ENCODE peak calls at places on chromosomes 5 and 9, in seven cellular contexts. G is HCT116, N is esophagus squamous epithelium, M is heart left ventricle, Q is heart right ventricle, S is adipocyte, K is MG63. A is an unnamed sample.

GRCh38 chr5:30034870-30035269 is 1158.6 kb upstream of the CDH6 start:
- DNase-seq in M (no peak), K (no peak), N (no peak), Q (no peak), G (no peak), S (no peak), A (no peak)

GRCh38 chr5:163504091-163504931 is 1.1 kb upstream of the MAT2B start:
- DNase-seq in M (peak; percentile 33), K (peak; percentile 81), Q (peak; percentile 46), N (no peak), S (peak; percentile 70), G (no peak), A (peak; percentile 64)

GRCh38 chr9:389159-389558 is 174.5 kb downstream of the DOCK8 start:
- DNase-seq in N (no peak), Q (no peak), K (no peak), S (no peak), G (no peak), M (no peak), A (no peak)

GRCh38 chr9:69264526-69264925 is 60.5 kb upstream of the ENTREP1 start:
- DNase-seq in S (no peak), G (no peak), K (no peak), Q (no peak), M (no peak), N (no peak), A (no peak)

GRCh38 chr5:128414469-128414868 is 123.6 kb downstream of the FBN2 start:
- DNase-seq in K (no peak), M (no peak), Q (no peak), N (no peak), S (no peak), G (no peak), A (no peak)

GRCh38 chr5:107271682-107272350 is 398.9 kb downstream of the EFNA5 start:
- DNase-seq in S (no peak), M (no peak), G (no peak), Q (no peak), K (no peak), N (no peak), A (no peak)

GRCh38 chr5:57891443-57891842 is 408.8 kb upstream of the ACTBL2 start:
- DNase-seq in N (no peak), K (no peak), G (no peak), Q (no peak), M (no peak), S (no peak), A (no peak)

GRCh38 chr9:114037961-114038723 is 40.0 kb downstream of the AMBP start:
- DNase-seq in G (no peak), M (no peak), S (peak; percentile 46), N (no peak), Q (no peak), K (no peak), A (peak; percentile 28)

GRCh38 chr9:121354770-121355169 is 15.3 kb downstream of the STOM start:
- DNase-seq in G (no peak), S (no peak), K (peak; percentile 57), M (no peak), N (no peak), Q (no peak), A (no peak)

GRCh38 chr5:40733842-40734563 is 21.8 kb downstream of the TTC33 start:
- DNase-seq in N (no peak), K (no peak), M (no peak), Q (no peak), G (no peak), S (no peak), A (no peak)

GRCh38 chr9:98479967-98480847 is 224.8 kb upstream of the TBC1D2 start:
- DNase-seq in N (no peak), S (no peak), K (no peak), G (no peak), Q (no peak), M (no peak), A (no peak)

DNA sequence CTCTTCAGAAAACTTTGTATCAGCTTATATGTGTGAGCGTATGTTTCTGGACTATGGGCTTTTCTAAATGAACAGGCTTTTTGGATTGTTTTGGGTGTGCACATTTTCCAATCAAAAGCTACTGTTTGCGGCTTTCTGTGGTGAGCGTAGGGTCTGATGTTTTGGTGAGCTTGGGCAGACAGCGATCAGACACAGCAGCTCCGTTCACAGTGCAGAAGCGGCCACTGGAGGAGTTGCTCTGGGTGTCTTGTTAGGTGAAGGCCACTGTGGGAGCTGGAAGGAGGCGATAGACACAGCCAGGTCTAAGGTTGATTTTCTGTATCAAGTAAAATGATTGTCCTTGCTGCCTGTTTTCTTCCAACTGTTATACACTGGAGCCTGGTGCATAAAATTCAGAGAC is 11.1 kb downstream of the PRRC2B start:
- DNase-seq in Q (no peak), M (no peak), N (no peak), S (no peak), K (no peak), G (no peak), A (no peak)
- H3K4me3 ChIP-seq in Q (peak overlapping the region; percentile 18), M (no peak overlapping the region), N (no peak overlapping the region), S (peak overlapping the region; percentile 37), K (no peak overlapping the region), G (no peak overlapping the region), A (no peak overlapping the region)

DNA sequence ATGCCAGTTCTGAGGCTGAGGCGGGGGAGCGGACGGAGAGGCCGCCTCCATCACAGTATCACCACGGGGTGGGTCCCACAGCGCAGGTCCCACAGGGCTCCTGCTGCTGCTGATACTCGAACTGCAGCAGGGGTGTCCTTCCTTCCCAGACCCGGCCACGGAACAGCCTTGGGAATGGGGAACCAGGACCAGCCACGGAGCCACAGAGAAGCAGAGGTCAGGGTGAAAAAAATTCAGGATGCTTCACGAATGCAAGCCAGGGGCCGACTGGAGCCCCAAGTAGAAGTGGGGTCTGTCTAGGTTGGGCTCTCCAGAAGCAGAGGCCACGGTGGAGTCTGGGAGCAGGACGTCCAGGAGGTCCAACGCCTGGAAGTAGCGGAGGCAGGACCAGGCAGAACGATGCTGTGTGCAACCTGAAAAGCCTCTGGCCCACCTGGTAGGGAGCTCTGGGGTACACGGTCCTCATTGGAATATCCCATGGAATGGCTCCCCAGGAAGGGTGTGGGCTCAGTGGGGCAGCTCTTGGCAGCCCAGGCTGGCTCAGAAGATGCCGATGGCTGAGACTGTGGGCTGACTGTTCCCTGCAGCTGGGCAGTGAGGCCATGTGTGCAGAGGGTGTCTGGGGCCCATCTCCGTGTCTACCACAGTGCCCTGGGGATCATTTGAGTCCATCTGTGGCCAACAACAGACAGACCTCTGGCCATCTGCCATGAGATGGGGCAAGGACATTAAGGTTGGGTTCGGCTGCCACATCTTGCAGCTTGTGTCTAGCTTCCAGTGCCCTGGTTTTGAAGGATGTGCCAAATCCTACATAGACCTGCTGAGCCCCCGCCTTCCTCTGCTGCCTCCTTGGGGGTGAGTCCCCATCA is 66.9 kb upstream of the FCN1 start:
- DNase-seq in G (no peak), Q (no peak), S (no peak), M (peak; percentile 13), N (no peak), K (no peak), A (no peak)
- H3K9me3 ChIP-seq in G (no peaks in the 10 kb centered on the region), Q (peaks cover 6% of the 10 kb centered on the region), S (peaks cover 9% of the 10 kb centered on the region), M (no peaks in the 10 kb centered on the region), N (peaks cover 8% of the 10 kb centered on the region), K (peaks cover 2% of the 10 kb centered on the region), A (no peaks in the 10 kb centered on the region)

DNA sequence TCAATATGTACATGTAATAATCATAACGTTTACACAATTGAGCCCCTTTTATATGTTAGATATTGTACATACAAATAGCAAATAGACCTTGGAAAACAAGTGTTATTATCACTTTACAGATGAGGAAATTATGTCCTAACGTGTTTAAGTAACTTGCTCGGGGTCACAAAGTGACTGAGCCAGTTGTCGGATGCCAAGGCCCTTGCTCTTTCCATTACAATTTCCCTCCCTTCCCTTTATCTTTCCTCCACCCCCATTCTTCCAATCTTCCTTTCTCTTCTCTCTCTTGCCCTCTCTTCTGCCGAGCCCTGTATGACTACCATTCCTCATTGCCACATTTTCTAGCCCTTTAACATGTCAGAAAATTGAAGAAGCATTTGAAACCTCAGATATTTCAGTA is 34.4 kb upstream of the RAD23B start:
- DNase-seq in K (no peak), Q (no peak), M (no peak), G (no peak), S (no peak), N (no peak), A (no peak)
- H3K4me3 ChIP-seq in K (no peak overlapping the region), Q (no peak overlapping the region), M (no peak overlapping the region), G (no peak overlapping the region), S (no peak overlapping the region), N (no peak overlapping the region), A (no peak overlapping the region)

DNA sequence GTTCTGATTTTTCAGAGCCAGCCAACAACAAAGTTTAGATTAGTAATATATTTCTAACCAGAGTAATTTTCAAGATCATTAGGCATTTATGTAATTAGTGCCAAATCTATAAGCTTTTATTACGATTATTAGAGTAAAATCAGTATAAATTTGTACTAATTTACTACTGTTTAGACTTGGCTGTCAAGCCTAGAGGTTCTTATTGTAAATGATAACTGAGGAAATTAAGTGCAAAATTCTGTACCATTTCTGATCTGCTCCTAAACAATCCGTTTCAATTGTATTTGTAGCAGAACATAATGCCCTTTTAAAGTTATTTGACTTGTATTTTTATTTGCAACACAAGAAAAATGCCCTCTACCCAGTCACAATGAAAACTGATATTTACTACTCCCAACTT is 1.1 kb upstream of the OTP start:
- DNase-seq in K (no peak), G (no peak), N (no peak), S (no peak), Q (no peak), M (no peak), A (no peak)
- H3K9me3 ChIP-seq in K (no peaks in the 10 kb centered on the region), G (no peaks in the 10 kb centered on the region), N (no peaks in the 10 kb centered on the region), S (peaks cover 4% of the 10 kb centered on the region), Q (no peaks in the 10 kb centered on the region), M (no peaks in the 10 kb centered on the region), A (no peaks in the 10 kb centered on the region)

GRCh38 chr9:136116360-136117098 is 2.1 kb downstream of the TMEM250 start:
- DNase-seq in M (no peak), N (no peak), S (no peak), Q (no peak), K (no peak), G (no peak), A (no peak)
- H3K4me3 ChIP-seq in M (no peak overlapping the region), N (no peak overlapping the region), S (peak overlapping the region; percentile 86), Q (no peak overlapping the region), K (no peak overlapping the region), G (peak overlapping the region; percentile 87), A (no peak overlapping the region)

DNA sequence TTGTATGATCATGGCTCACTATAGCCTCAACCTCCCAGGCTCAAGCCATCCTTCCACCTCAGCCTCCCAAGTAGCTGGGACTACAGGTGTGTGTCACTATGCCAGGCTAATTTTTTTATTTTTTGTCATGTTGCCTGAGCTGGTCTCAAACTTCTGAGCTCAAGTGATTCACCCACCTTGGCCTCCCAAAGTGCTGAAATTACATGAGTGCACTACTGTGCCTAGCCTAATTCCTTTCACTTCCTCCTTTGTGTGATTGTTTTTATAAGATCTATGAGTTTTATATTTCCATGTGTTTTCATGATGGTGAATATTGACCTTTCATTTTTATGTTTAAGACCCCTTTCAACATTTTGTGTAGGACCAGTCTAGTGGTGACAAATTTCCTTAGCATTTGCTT is 55.2 kb upstream of the IL12B start:
- DNase-seq in K (no peak), G (no peak), Q (no peak), S (no peak), N (no peak), M (no peak), A (no peak)
- H3K9me3 ChIP-seq in K (peaks cover 50% of the 10 kb centered on the region), G (no peaks in the 10 kb centered on the region), Q (peaks cover 27% of the 10 kb centered on the region), S (peaks cover 61% of the 10 kb centered on the region), N (no peaks in the 10 kb centered on the region), M (peaks cover 4% of the 10 kb centered on the region), A (no peaks in the 10 kb centered on the region)

DNA sequence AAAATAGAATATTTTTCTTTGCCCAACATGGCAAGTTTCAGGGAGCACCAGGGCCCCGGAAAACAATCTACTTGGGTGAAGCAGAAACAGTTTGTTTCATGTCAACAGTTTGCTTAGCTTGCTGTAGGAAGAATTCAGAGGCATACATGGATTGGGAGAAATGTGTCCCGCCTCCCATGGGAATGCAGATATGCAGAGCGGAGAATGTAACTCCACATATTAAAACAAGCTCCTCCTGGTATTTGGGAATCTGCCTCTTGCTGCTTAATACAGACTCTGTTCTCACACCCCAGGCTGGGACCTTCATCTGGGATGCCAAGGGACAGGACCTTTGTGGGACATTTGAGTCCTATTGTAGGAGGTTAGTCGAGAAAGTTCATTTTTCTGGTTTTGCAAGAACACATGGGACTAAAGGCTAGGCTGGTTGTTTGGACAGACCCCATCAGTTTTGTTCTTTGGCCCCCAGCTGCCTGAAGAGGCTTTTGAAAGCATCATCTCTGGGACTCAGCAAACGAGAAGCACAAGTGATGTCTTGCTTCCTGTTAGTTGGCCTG is 220.5 kb upstream of the ADRA1B start:
- DNase-seq in G (no peak), M (no peak), K (no peak), N (no peak), S (no peak), Q (no peak), A (no peak)
- H3K4me3 ChIP-seq in G (no peak overlapping the region), M (no peak overlapping the region), K (no peak overlapping the region), N (no peak overlapping the region), S (no peak overlapping the region), Q (no peak overlapping the region), A (no peak overlapping the region)